ENCODE peak calls at places on chromosome 9, in nine cellular contexts. B is HTR-8/SVneo; T is aorta; M is cardiac fibroblast; V is activated naive CD4-positive, alpha-beta T cell; G is effector memory CD4-positive, alpha-beta T cell; Y is NCI-H1417; L is posterior cingulate gyrus; A is AG08396. J is an unnamed sample.

GRCh38 chr9:116280529-116280928 is 126.9 kb downstream of the PAPPA start:
- DNase-seq in V (no peak), B (no peak), A (no peak), L (no peak), G (no peak), T (no peak), M (no peak), Y (no peak), J (no peak)

GRCh38 chr9:130368631-130369103 is 76.1 kb upstream of the ASS1 start:
- DNase-seq in G (no peak), M (no peak), Y (no peak), A (no peak), V (no peak), T (no peak), B (no peak), L (no peak), J (no peak)

GRCh38 chr9:93308158-93308602 is 124.2 kb downstream of the WNK2 start:
- DNase-seq in A (no peak), M (no peak), T (no peak), G (no peak), V (no peak), Y (no peak), L (no peak), B (no peak), J (no peak)

GRCh38 chr9:93697352-93698139 is 121.2 kb downstream of the PHF2 start:
- DNase-seq in L (no peak), V (no peak), B (no peak), G (no peak), T (no peak), Y (peak; percentile 80), M (no peak), A (no peak), J (no peak)

GRCh38 chr9:87640385-87640795 is 85.5 kb upstream of the CTSL start:
- DNase-seq in Y (no peak), G (no peak), A (no peak), V (no peak), L (no peak), T (no peak), B (no peak), M (peak; percentile 94), J (no peak)

GRCh38 chr9:14769235-14769580 is 46.7 kb upstream of the CER1 start:
- DNase-seq in L (no peak), G (no peak), V (no peak), Y (peak; percentile 6), T (no peak), B (no peak), A (no peak), M (peak; percentile 58), J (no peak)

GRCh38 chr9:124812401-124813016 is 35.6 kb downstream of the OLFML2A start:
- DNase-seq in V (no peak), T (peak; percentile 83), A (peak; percentile 91), B (peak; percentile 91), M (peak; percentile 95), G (no peak), L (no peak), Y (no peak), J (no peak)

GRCh38 chr9:123113185-123113584 is 79.7 kb downstream of the GPR21 start:
- DNase-seq in G (no peak), A (no peak), T (no peak), Y (no peak), B (no peak), V (no peak), L (no peak), M (no peak), J (no peak)

GRCh38 chr9:81461196-81461595 is 228.2 kb downstream of the TLE1 start:
- DNase-seq in B (no peak), V (no peak), G (no peak), M (peak; percentile 30), Y (no peak), A (no peak), T (no peak), L (no peak), J (no peak)

GRCh38 chr9:70080481-70081119 is 37.0 kb downstream of the MAMDC2 start:
- DNase-seq in G (no peak), V (no peak), M (peak; percentile 81), T (no peak), B (no peak), L (no peak), A (peak; percentile 54), Y (peak; percentile 46), J (no peak)

GRCh38 chr9:35237303-35237702 is 75.5 kb downstream of the UNC13B start:
- DNase-seq in G (no peak), A (no peak), M (no peak), Y (no peak), V (no peak), B (no peak), L (no peak), T (no peak), J (no peak)

GRCh38 chr9:75238311-75238976 is 150.1 kb downstream of the OSTF1 start:
- DNase-seq in G (no peak), V (no peak), B (peak; percentile 46), T (no peak), M (peak; percentile 80), A (peak; percentile 49), L (peak; percentile 4), Y (peak; percentile 54), J (peak; percentile 9)

GRCh38 chr9:27412963-27413362 is 111.1 kb upstream of the IFNK start:
- DNase-seq in M (no peak), Y (no peak), A (no peak), V (no peak), B (no peak), L (no peak), T (no peak), G (no peak), J (no peak)

GRCh38 chr9:134328341-134328840 is 2.1 kb downstream of the RXRA start:
- DNase-seq in T (peak; percentile 75), B (no peak), Y (no peak), A (peak; percentile 59), V (no peak), L (no peak), G (no peak), M (peak; percentile 37), J (no peak)

GRCh38 chr9:123548749-123549545 is 192.9 kb downstream of the CRB2 start:
- DNase-seq in L (peak; percentile 27), B (no peak), Y (no peak), T (no peak), G (no peak), V (no peak), A (no peak), M (peak; percentile 24), J (no peak)

GRCh38 chr9:16414451-16414850 is 456.0 kb downstream of the BNC2 start:
- DNase-seq in A (no peak), Y (no peak), M (peak; percentile 30), V (no peak), B (no peak), L (no peak), G (no peak), T (no peak), J (no peak)

GRCh38 chr9:130333041-130334040 is 67.8 kb downstream of the HMCN2 start:
- DNase-seq in A (no peak), L (no peak), T (no peak), B (no peak), M (no peak), G (no peak), Y (peak; percentile 78), V (no peak), J (no peak)

GRCh38 chr9:16069671-16070586 is 517.1 kb downstream of the CCDC171 start:
- DNase-seq in B (no peak), M (peak; percentile 38), G (no peak), T (no peak), V (no peak), A (no peak), L (no peak), Y (no peak), J (no peak)

GRCh38 chr9:69396759-69397158 is 71.7 kb downstream of the ENTREP1 start:
- DNase-seq in V (no peak), B (no peak), T (no peak), M (no peak), A (no peak), Y (no peak), G (no peak), L (no peak), J (no peak)

GRCh38 chr9:121294181-121294743 is 26.3 kb downstream of the GSN start:
- DNase-seq in G (no peak), A (no peak), Y (no peak), T (peak; percentile 80), B (no peak), M (no peak), V (no peak), L (no peak), J (no peak)

GRCh38 chr9:126953089-126953809 is 38.7 kb downstream of the RALGPS1 start:
- DNase-seq in Y (no peak), T (peak; percentile 38), V (no peak), B (no peak), G (no peak), M (peak; percentile 63), A (peak; percentile 39), L (no peak), J (no peak)

GRCh38 chr9:96515629-96516470 is 65.9 kb downstream of the HABP4 start:
- DNase-seq in V (no peak), G (no peak), M (no peak), B (no peak), T (no peak), A (no peak), L (no peak), Y (no peak), J (no peak)

GRCh38 chr9:2583308-2584013 is 38.1 kb upstream of the VLDLR start:
- DNase-seq in M (no peak), V (no peak), A (no peak), Y (no peak), B (no peak), G (no peak), L (no peak), T (no peak), J (no peak)

GRCh38 chr9:117768740-117769400 is 64.7 kb downstream of the TLR4 start:
- DNase-seq in V (no peak), T (no peak), G (no peak), M (no peak), L (no peak), A (no peak), Y (no peak), B (no peak), J (no peak)

GRCh38 chr9:74092491-74092834 is 404.7 kb upstream of the RORB start:
- DNase-seq in G (no peak), A (no peak), L (no peak), V (no peak), M (no peak), T (no peak), B (no peak), Y (no peak), J (no peak)

GRCh38 chr9:87120610-87121009 is 173.3 kb upstream of the GAS1 start:
- DNase-seq in T (no peak), V (no peak), Y (no peak), G (no peak), A (no peak), L (no peak), M (peak; percentile 31), B (no peak), J (no peak)

GRCh38 chr9:117413346-117414219 is 1.3 kb downstream of the ASTN2 start:
- DNase-seq in Y (peak; percentile 79), L (peak; percentile 25), V (no peak), T (peak; percentile 73), G (no peak), M (no peak), A (peak; percentile 12), B (no peak), J (peak; percentile 6)

J was measured in GM06990.